ENCODE peak calls at places on chromosomes 16 and 17, in seven cellular contexts. L is NCI-H345; T is ELF-1; O is COR-L47; R is fibroblast of lung; V is activated effector memory CD4-positive, alpha-beta T cell treated with anti-CD3 and anti-CD28 coated beads, Interleukin-2, amount 50 U/mL, for 16 hours; B is pancreas. J is an unnamed sample.

GRCh38 chr16:56997931-56998330 is 8.6 kb downstream of the NLRC5 start:
- DNase-seq in V (peak), B (no peak), R (no peak), O (no peak), T (no peak), L (no peak), J (peak)

GRCh38 chr16:46947900-46948547 is 25.4 kb downstream of the DNAJA2 start:
- DNase-seq in B (no peak), V (peak), L (peak), R (peak), O (no peak), T (peak), J (no peak)

GRCh38 chr17:66677201-66677981 is 157.5 kb upstream of the CACNG5 start:
- DNase-seq in R (peak), V (no peak), L (no peak), T (no peak), O (no peak), B (no peak), J (no peak)

GRCh38 chr17:73255671-73256181 is 6.0 kb downstream of the CPSF4L start:
- DNase-seq in T (peak), V (peak), O (peak), B (no peak), R (peak), L (peak), J (no peak)

GRCh38 chr17:43524945-43525575 is 21.1 kb downstream of the ETV4 start:
- DNase-seq in L (no peak), R (peak), V (peak), O (no peak), B (no peak), T (no peak), J (peak)

GRCh38 chr17:41651625-41652460 is 27.5 kb upstream of the KRT17 start:
- DNase-seq in B (peak), L (no peak), T (no peak), R (no peak), V (no peak), O (no peak), J (no peak)

GRCh38 chr17:76841776-76842405 is 26.3 kb upstream of the MGAT5B start:
- DNase-seq in V (no peak), T (peak), O (peak), L (no peak), R (no peak), B (no peak), J (no peak)

GRCh38 chr16:49458221-49458620 is 84.6 kb downstream of the C16orf78 start:
- DNase-seq in V (peak), B (no peak), L (no peak), O (no peak), R (no peak), T (no peak), J (peak)

GRCh38 chr16:50818380-50818779 is 76.5 kb downstream of the CYLD start:
- DNase-seq in R (no peak), B (no peak), O (no peak), T (no peak), L (no peak), V (no peak), J (no peak)

GRCh38 chr16:52741386-52741785 is 194.4 kb upstream of the TOX3 start:
- DNase-seq in L (no peak), V (no peak), B (no peak), R (no peak), O (no peak), T (peak), J (no peak)

GRCh38 chr17:56779898-56780777 is 53.6 kb downstream of the C17orf67 start:
- DNase-seq in R (peak), L (peak), O (peak), V (peak), B (peak), T (peak), J (peak)

GRCh38 chr17:66964930-66965800 is 658 bp downstream of the CACNG4 start:
- DNase-seq in T (peak), V (no peak), B (peak), R (no peak), L (peak), O (peak), J (no peak)

GRCh38 chr17:78839762-78840529 is 668 bp downstream of the USP36 start:
- DNase-seq in L (no peak), B (peak), T (peak), R (peak), V (peak), O (no peak), J (peak)

GRCh38 chr16:85234310-85235235 is 122.3 kb upstream of the CIBAR2 start:
- DNase-seq in R (peak), B (no peak), T (peak), L (no peak), V (no peak), O (no peak), J (no peak)

GRCh38 chr17:62101519-62101918 is 36.4 kb upstream of the MED13 start:
- DNase-seq in T (no peak), B (no peak), R (no peak), L (no peak), V (no peak), O (no peak), J (no peak)

GRCh38 chr16:11152677-11153321 is 103.2 kb downstream of the SOCS1 start:
- DNase-seq in B (no peak), R (no peak), V (no peak), O (no peak), L (peak), T (no peak), J (no peak)

GRCh38 chr16:47586121-47586520 is 125.0 kb downstream of the PHKB start:
- DNase-seq in B (no peak), L (no peak), R (no peak), V (no peak), O (no peak), T (no peak), J (no peak)

GRCh38 chr16:88379694-88380040 is 3.1 kb upstream of the ZNF469 start:
- DNase-seq in L (no peak), V (no peak), B (peak), T (no peak), R (no peak), O (no peak), J (peak)

GRCh38 chr16:30706046-30706445 is 7.1 kb downstream of the SRCAP start:
- DNase-seq in O (no peak), V (no peak), R (no peak), T (no peak), B (no peak), L (no peak), J (no peak)

GRCh38 chr17:77441130-77441920 is 300.6 kb downstream of the SEC14L1 start:
- DNase-seq in V (peak), O (no peak), T (no peak), L (no peak), R (no peak), B (no peak), J (no peak)

GRCh38 chr16:15996432-15997109 is 47.2 kb downstream of the ABCC1 start:
- DNase-seq in V (no peak), R (peak), T (peak), B (peak), L (no peak), O (no peak), J (no peak)

GRCh38 chr16:56551796-56552738 is 12.8 kb upstream of the MT4 start:
- DNase-seq in V (no peak), L (no peak), R (no peak), B (no peak), T (no peak), O (no peak), J (no peak)

GRCh38 chr17:40069751-40070643 is 7.2 kb downstream of the THRA start:
- DNase-seq in T (no peak), R (peak), O (peak), B (peak), V (no peak), L (peak), J (no peak)

GRCh38 chr16:10178079-10178478 is 4.1 kb downstream of the GRIN2A start:
- DNase-seq in T (no peak), V (no peak), B (no peak), L (no peak), R (peak), O (no peak), J (no peak)